ENCODE peak calls at places on chromosome 9, in ten cellular contexts. One of them, this sample, is unnamed.
A peak's percentile ranks its signal among the peaks of the same experiment; 100 is the strongest.

GRCh38 chr9:89606567-89607311 is 1.9 kb downstream of the GADD45G start:
- DNase-seq in upper lobe of right lung: peak; percentile 74
- DNase-seq in AG04450: no peak
- DNase-seq in SJSA1: no peak
- DNase-seq in CD8-positive, alpha-beta T cell: no peak
- DNase-seq in fibroblast of lung: peak; percentile 7
- DNase-seq in CD8-positive, alpha-beta memory T cell: no peak
- DNase-seq in aorta: no peak
- DNase-seq in CD4-positive, alpha-beta T cell: no peak
- DNase-seq in cardiac muscle cell: peak; percentile 43
- DNase-seq in this sample: peak; percentile 17

GRCh38 chr9:126009047-126009446 is 261.9 kb downstream of the PBX3 start:
- DNase-seq in upper lobe of right lung: no peak
- DNase-seq in AG04450: no peak
- DNase-seq in SJSA1: no peak
- DNase-seq in CD8-positive, alpha-beta T cell: no peak
- DNase-seq in fibroblast of lung: no peak
- DNase-seq in CD8-positive, alpha-beta memory T cell: no peak
- DNase-seq in aorta: no peak
- DNase-seq in CD4-positive, alpha-beta T cell: no peak
- DNase-seq in cardiac muscle cell: no peak
- DNase-seq in this sample: no peak

GRCh38 chr9:75176037-75176436 is 87.7 kb downstream of the OSTF1 start:
- DNase-seq in upper lobe of right lung: no peak
- DNase-seq in AG04450: no peak
- DNase-seq in SJSA1: no peak
- DNase-seq in CD8-positive, alpha-beta T cell: no peak
- DNase-seq in fibroblast of lung: no peak
- DNase-seq in CD8-positive, alpha-beta memory T cell: no peak
- DNase-seq in aorta: no peak
- DNase-seq in CD4-positive, alpha-beta T cell: no peak
- DNase-seq in cardiac muscle cell: no peak
- DNase-seq in this sample: no peak

GRCh38 chr9:117809751-117810150 is 105.5 kb downstream of the TLR4 start:
- DNase-seq in upper lobe of right lung: no peak
- DNase-seq in AG04450: no peak
- DNase-seq in SJSA1: no peak
- DNase-seq in CD8-positive, alpha-beta T cell: no peak
- DNase-seq in fibroblast of lung: no peak
- DNase-seq in CD8-positive, alpha-beta memory T cell: no peak
- DNase-seq in aorta: no peak
- DNase-seq in CD4-positive, alpha-beta T cell: no peak
- DNase-seq in cardiac muscle cell: no peak
- DNase-seq in this sample: no peak

GRCh38 chr9:93059097-93059959 is 827 bp downstream of the SUSD3 start:
- DNase-seq in upper lobe of right lung: no peak
- DNase-seq in AG04450: no peak
- DNase-seq in SJSA1: no peak
- DNase-seq in CD8-positive, alpha-beta T cell: no peak
- DNase-seq in fibroblast of lung: no peak
- DNase-seq in CD8-positive, alpha-beta memory T cell: no peak
- DNase-seq in aorta: no peak
- DNase-seq in CD4-positive, alpha-beta T cell: no peak
- DNase-seq in cardiac muscle cell: no peak
- DNase-seq in this sample: no peak

GRCh38 chr9:19133549-19134345 is 6.5 kb upstream of the PLIN2 start:
- DNase-seq in upper lobe of right lung: no peak
- DNase-seq in AG04450: no peak
- DNase-seq in SJSA1: no peak
- DNase-seq in CD8-positive, alpha-beta T cell: no peak
- DNase-seq in fibroblast of lung: no peak
- DNase-seq in CD8-positive, alpha-beta memory T cell: no peak
- DNase-seq in aorta: no peak
- DNase-seq in CD4-positive, alpha-beta T cell: no peak
- DNase-seq in cardiac muscle cell: no peak
- DNase-seq in this sample: no peak

GRCh38 chr9:3359048-3359692 is 166.6 kb downstream of the RFX3 start:
- DNase-seq in upper lobe of right lung: no peak
- DNase-seq in AG04450: no peak
- DNase-seq in SJSA1: no peak
- DNase-seq in CD8-positive, alpha-beta T cell: no peak
- DNase-seq in fibroblast of lung: no peak
- DNase-seq in CD8-positive, alpha-beta memory T cell: no peak
- DNase-seq in aorta: no peak
- DNase-seq in CD4-positive, alpha-beta T cell: no peak
- DNase-seq in cardiac muscle cell: no peak
- DNase-seq in this sample: no peak

GRCh38 chr9:92590386-92590785 is 54.6 kb upstream of the ECM2 start:
- DNase-seq in upper lobe of right lung: no peak
- DNase-seq in AG04450: no peak
- DNase-seq in SJSA1: no peak
- DNase-seq in CD8-positive, alpha-beta T cell: no peak
- DNase-seq in fibroblast of lung: peak; percentile 77
- DNase-seq in CD8-positive, alpha-beta memory T cell: no peak
- DNase-seq in aorta: no peak
- DNase-seq in CD4-positive, alpha-beta T cell: no peak
- DNase-seq in cardiac muscle cell: peak; percentile 88
- DNase-seq in this sample: no peak

GRCh38 chr9:450057-450456 is 235.4 kb downstream of the DOCK8 start:
- DNase-seq in upper lobe of right lung: no peak
- DNase-seq in AG04450: no peak
- DNase-seq in SJSA1: no peak
- DNase-seq in CD8-positive, alpha-beta T cell: no peak
- DNase-seq in fibroblast of lung: no peak
- DNase-seq in CD8-positive, alpha-beta memory T cell: no peak
- DNase-seq in aorta: no peak
- DNase-seq in CD4-positive, alpha-beta T cell: no peak
- DNase-seq in cardiac muscle cell: no peak
- DNase-seq in this sample: no peak

GRCh38 chr9:97808972-97809371 is 44.1 kb upstream of the FOXE1 start:
- DNase-seq in upper lobe of right lung: no peak
- DNase-seq in AG04450: no peak
- DNase-seq in SJSA1: peak; percentile 34
- DNase-seq in CD8-positive, alpha-beta T cell: no peak
- DNase-seq in fibroblast of lung: no peak
- DNase-seq in CD8-positive, alpha-beta memory T cell: no peak
- DNase-seq in aorta: no peak
- DNase-seq in CD4-positive, alpha-beta T cell: no peak
- DNase-seq in cardiac muscle cell: peak; percentile 28
- DNase-seq in this sample: no peak

GRCh38 chr9:12516031-12516430 is 177.2 kb upstream of the TYRP1 start:
- DNase-seq in upper lobe of right lung: no peak
- DNase-seq in AG04450: no peak
- DNase-seq in SJSA1: no peak
- DNase-seq in CD8-positive, alpha-beta T cell: no peak
- DNase-seq in fibroblast of lung: no peak
- DNase-seq in CD8-positive, alpha-beta memory T cell: no peak
- DNase-seq in aorta: no peak
- DNase-seq in CD4-positive, alpha-beta T cell: no peak
- DNase-seq in cardiac muscle cell: no peak
- DNase-seq in this sample: no peak

GRCh38 chr9:117344892-117345660 is 69.8 kb downstream of the ASTN2 start:
- DNase-seq in upper lobe of right lung: no peak
- DNase-seq in AG04450: no peak
- DNase-seq in SJSA1: peak; percentile 10
- DNase-seq in CD8-positive, alpha-beta T cell: no peak
- DNase-seq in fibroblast of lung: no peak
- DNase-seq in CD8-positive, alpha-beta memory T cell: no peak
- DNase-seq in aorta: no peak
- DNase-seq in CD4-positive, alpha-beta T cell: no peak
- DNase-seq in cardiac muscle cell: no peak
- DNase-seq in this sample: no peak

GRCh38 chr9:89576404-89576824 is 28.4 kb upstream of the GADD45G start:
- DNase-seq in upper lobe of right lung: no peak
- DNase-seq in AG04450: no peak
- DNase-seq in SJSA1: peak; percentile 15
- DNase-seq in CD8-positive, alpha-beta T cell: no peak
- DNase-seq in fibroblast of lung: peak; percentile 58
- DNase-seq in CD8-positive, alpha-beta memory T cell: no peak
- DNase-seq in aorta: peak; percentile 49
- DNase-seq in CD4-positive, alpha-beta T cell: no peak
- DNase-seq in cardiac muscle cell: peak; percentile 56
- DNase-seq in this sample: no peak

GRCh38 chr9:135887585-135888050 is 19.7 kb downstream of the CAMSAP1 start:
- DNase-seq in upper lobe of right lung: no peak
- DNase-seq in AG04450: no peak
- DNase-seq in SJSA1: no peak
- DNase-seq in CD8-positive, alpha-beta T cell: peak; percentile 41
- DNase-seq in fibroblast of lung: no peak
- DNase-seq in CD8-positive, alpha-beta memory T cell: peak; percentile 62
- DNase-seq in aorta: no peak
- DNase-seq in CD4-positive, alpha-beta T cell: peak; percentile 45
- DNase-seq in cardiac muscle cell: no peak
- DNase-seq in this sample: peak; percentile 33

GRCh38 chr9:124770359-124771020 is 621 bp downstream of the NR6A1 start:
- DNase-seq in upper lobe of right lung: no peak
- DNase-seq in AG04450: no peak
- DNase-seq in SJSA1: no peak
- DNase-seq in CD8-positive, alpha-beta T cell: no peak
- DNase-seq in fibroblast of lung: no peak
- DNase-seq in CD8-positive, alpha-beta memory T cell: peak; percentile 58
- DNase-seq in aorta: peak; percentile 82
- DNase-seq in CD4-positive, alpha-beta T cell: no peak
- DNase-seq in cardiac muscle cell: no peak
- DNase-seq in this sample: no peak

DNA sequence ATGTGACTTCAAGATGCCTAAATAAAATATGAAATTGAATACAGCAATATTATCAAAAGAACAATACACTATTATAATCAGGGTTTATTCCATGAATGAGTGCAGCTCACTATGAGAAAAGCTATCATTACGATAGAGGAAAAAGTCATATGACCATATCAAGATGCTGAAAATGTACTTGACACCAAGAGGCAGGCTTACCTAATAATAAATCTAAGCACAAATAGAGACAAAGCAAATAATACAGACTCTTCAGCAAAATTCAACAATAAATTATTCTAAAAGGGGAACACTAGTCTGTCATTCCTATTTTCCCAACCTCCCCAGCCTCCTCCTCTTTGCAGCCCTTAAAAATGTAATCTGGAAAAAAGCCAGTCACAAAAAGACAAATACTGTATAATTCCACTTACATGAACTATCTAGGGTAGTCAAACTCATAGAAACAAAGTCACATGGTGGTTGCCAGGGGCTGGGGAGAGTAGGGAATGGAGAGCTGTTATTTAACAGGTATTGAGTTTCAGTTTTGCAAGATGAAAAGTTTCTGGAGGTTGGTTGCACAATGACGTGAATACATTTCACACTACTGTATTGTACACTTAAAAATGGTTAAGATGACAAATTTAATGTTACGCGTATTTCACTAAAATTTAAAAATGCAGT is 148.4 kb downstream of the NFIB start:
- DNase-seq in upper lobe of right lung: no peak
- DNase-seq in AG04450: no peak
- DNase-seq in SJSA1: no peak
- DNase-seq in CD8-positive, alpha-beta T cell: no peak
- DNase-seq in fibroblast of lung: peak; percentile 36
- DNase-seq in CD8-positive, alpha-beta memory T cell: no peak
- DNase-seq in aorta: no peak
- DNase-seq in CD4-positive, alpha-beta T cell: no peak
- DNase-seq in cardiac muscle cell: peak; percentile 28
- DNase-seq in this sample: no peak
- H3K27ac ChIP-seq in upper lobe of right lung: peak overlapping the region; percentile 20
- H3K27ac ChIP-seq in AG04450: no peak overlapping the region
- H3K27ac ChIP-seq in SJSA1: no peak overlapping the region
- H3K27ac ChIP-seq in CD8-positive, alpha-beta T cell: no peak overlapping the region
- H3K27ac ChIP-seq in fibroblast of lung: no peak overlapping the region
- H3K27ac ChIP-seq in CD8-positive, alpha-beta memory T cell: no peak overlapping the region
- H3K27ac ChIP-seq in aorta: no peak overlapping the region
- H3K27ac ChIP-seq in CD4-positive, alpha-beta T cell: no peak overlapping the region
- H3K27ac ChIP-seq in cardiac muscle cell: no peak overlapping the region
- H3K27ac ChIP-seq in this sample: no peak overlapping the region

GRCh38 chr9:134647359-134648115 is 5.9 kb downstream of the COL5A1 start:
- DNase-seq in upper lobe of right lung: no peak
- DNase-seq in AG04450: no peak
- DNase-seq in SJSA1: no peak
- DNase-seq in CD8-positive, alpha-beta T cell: no peak
- DNase-seq in fibroblast of lung: no peak
- DNase-seq in CD8-positive, alpha-beta memory T cell: no peak
- DNase-seq in aorta: no peak
- DNase-seq in CD4-positive, alpha-beta T cell: no peak
- DNase-seq in cardiac muscle cell: no peak
- DNase-seq in this sample: no peak
- H3K27ac ChIP-seq in upper lobe of right lung: no peak overlapping the region
- H3K27ac ChIP-seq in AG04450: no peak overlapping the region
- H3K27ac ChIP-seq in SJSA1: no peak overlapping the region
- H3K27ac ChIP-seq in CD8-positive, alpha-beta T cell: no peak overlapping the region
- H3K27ac ChIP-seq in fibroblast of lung: no peak overlapping the region
- H3K27ac ChIP-seq in CD8-positive, alpha-beta memory T cell: no peak overlapping the region
- H3K27ac ChIP-seq in aorta: peak overlapping the region; percentile 72
- H3K27ac ChIP-seq in CD4-positive, alpha-beta T cell: no peak overlapping the region
- H3K27ac ChIP-seq in cardiac muscle cell: no peak overlapping the region
- H3K27ac ChIP-seq in this sample: no peak overlapping the region

GRCh38 chr9:128082173-128082572 is 14.1 kb downstream of the SLC25A25 start:
- DNase-seq in upper lobe of right lung: no peak
- DNase-seq in AG04450: no peak
- DNase-seq in SJSA1: no peak
- DNase-seq in CD8-positive, alpha-beta T cell: no peak
- DNase-seq in fibroblast of lung: no peak
- DNase-seq in CD8-positive, alpha-beta memory T cell: no peak
- DNase-seq in aorta: peak; percentile 56
- DNase-seq in CD4-positive, alpha-beta T cell: no peak
- DNase-seq in cardiac muscle cell: no peak
- DNase-seq in this sample: no peak
- H3K27ac ChIP-seq in upper lobe of right lung: peak overlapping the region; percentile 66
- H3K27ac ChIP-seq in AG04450: peak overlapping the region; percentile 93
- H3K27ac ChIP-seq in SJSA1: no peak overlapping the region
- H3K27ac ChIP-seq in CD8-positive, alpha-beta T cell: no peak overlapping the region
- H3K27ac ChIP-seq in fibroblast of lung: peak overlapping the region; percentile 90
- H3K27ac ChIP-seq in CD8-positive, alpha-beta memory T cell: peak overlapping the region; percentile 75
- H3K27ac ChIP-seq in aorta: no peak overlapping the region
- H3K27ac ChIP-seq in CD4-positive, alpha-beta T cell: no peak overlapping the region
- H3K27ac ChIP-seq in cardiac muscle cell: no peak overlapping the region
- H3K27ac ChIP-seq in this sample: no peak overlapping the region

DNA sequence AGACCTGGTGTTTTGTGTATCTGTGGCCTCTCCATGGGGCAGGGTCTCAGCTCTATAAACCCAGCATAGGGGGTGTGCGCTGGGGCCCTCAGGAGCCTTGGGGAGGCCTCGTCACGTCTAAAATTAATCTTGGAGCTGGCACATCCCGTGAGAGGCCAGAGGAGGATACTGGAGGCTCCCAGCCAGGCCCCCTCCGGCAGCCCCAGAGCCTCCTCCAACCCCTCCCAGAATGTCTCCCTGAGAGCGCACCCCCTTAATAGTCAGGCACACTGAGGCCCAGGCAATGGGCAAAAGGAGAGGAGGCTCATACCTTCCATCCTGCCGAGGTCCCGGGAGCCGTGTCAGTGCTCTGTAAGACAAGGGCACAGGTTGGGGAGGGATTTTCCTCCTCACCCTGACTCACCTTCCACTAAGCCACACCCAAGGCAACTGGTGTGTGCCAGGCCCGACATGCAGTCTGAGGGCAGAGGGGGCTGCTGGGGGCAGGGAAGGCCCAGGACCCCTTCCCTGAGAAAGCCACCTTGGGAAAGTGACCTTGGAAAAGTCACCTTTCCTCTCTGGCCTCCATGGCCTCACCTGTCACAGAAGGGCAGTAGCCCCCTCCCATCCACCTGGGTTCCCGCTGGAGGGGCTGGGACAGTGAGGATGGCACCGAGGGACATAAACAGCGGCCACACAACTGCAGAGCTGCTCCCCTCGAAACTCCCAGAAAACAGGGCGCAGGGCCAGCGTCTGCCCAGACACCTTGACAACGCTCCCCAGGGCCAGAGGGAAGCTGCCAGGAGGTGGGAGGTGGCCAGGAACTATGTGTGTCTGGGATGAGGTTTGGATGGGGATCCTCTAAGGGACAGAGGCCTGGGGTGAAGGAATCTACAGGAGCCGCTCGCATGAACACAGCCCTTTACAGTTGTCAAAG is 2.9 kb downstream of the AK1 start:
- DNase-seq in upper lobe of right lung: no peak
- DNase-seq in AG04450: no peak
- DNase-seq in SJSA1: no peak
- DNase-seq in CD8-positive, alpha-beta T cell: no peak
- DNase-seq in fibroblast of lung: no peak
- DNase-seq in CD8-positive, alpha-beta memory T cell: no peak
- DNase-seq in aorta: peak; percentile 79
- DNase-seq in CD4-positive, alpha-beta T cell: no peak
- DNase-seq in cardiac muscle cell: no peak
- DNase-seq in this sample: no peak
- H3K27ac ChIP-seq in upper lobe of right lung: peak overlapping the region; percentile 2
- H3K27ac ChIP-seq in AG04450: no peak overlapping the region
- H3K27ac ChIP-seq in SJSA1: no peak overlapping the region
- H3K27ac ChIP-seq in CD8-positive, alpha-beta T cell: no peak overlapping the region
- H3K27ac ChIP-seq in fibroblast of lung: no peak overlapping the region
- H3K27ac ChIP-seq in CD8-positive, alpha-beta memory T cell: no peak overlapping the region
- H3K27ac ChIP-seq in aorta: no peak overlapping the region
- H3K27ac ChIP-seq in CD4-positive, alpha-beta T cell: no peak overlapping the region
- H3K27ac ChIP-seq in cardiac muscle cell: peak overlapping the region; percentile 66
- H3K27ac ChIP-seq in this sample: peak overlapping the region; percentile 78

This sample was measured in caudate nucleus.